ENCODE peak calls at places on chromosomes 16 and 17, in ten cellular contexts. One of them, this sample, is unnamed. For H3K4me1, the result is how much of the 10 kb centered on the place peaks cover.

GRCh38 chr17:49729074-49729473 is 21.3 kb upstream of the SLC35B1 start:
- DNase-seq in body of pancreas: no peak
- DNase-seq in lung: no peak
- DNase-seq in ovary: no peak
- DNase-seq in heart right ventricle: no peak
- DNase-seq in uterus: no peak
- DNase-seq in upper lobe of right lung: no peak
- DNase-seq in CD8-positive, alpha-beta T cell: no peak
- DNase-seq in esophagus muscularis mucosa: no peak
- DNase-seq in vagina: no peak
- DNase-seq in this sample: no peak

GRCh38 chr17:41452276-41452675 is 11.5 kb upstream of the KRT38 start:
- DNase-seq in body of pancreas: no peak
- DNase-seq in lung: no peak
- DNase-seq in ovary: no peak
- DNase-seq in heart right ventricle: no peak
- DNase-seq in uterus: no peak
- DNase-seq in upper lobe of right lung: no peak
- DNase-seq in CD8-positive, alpha-beta T cell: no peak
- DNase-seq in esophagus muscularis mucosa: no peak
- DNase-seq in vagina: no peak
- DNase-seq in this sample: no peak

GRCh38 chr17:72730091-72730490 is 362.4 kb downstream of the SLC39A11 start:
- DNase-seq in body of pancreas: no peak
- DNase-seq in lung: no peak
- DNase-seq in ovary: no peak
- DNase-seq in heart right ventricle: no peak
- DNase-seq in uterus: no peak
- DNase-seq in upper lobe of right lung: no peak
- DNase-seq in CD8-positive, alpha-beta T cell: no peak
- DNase-seq in esophagus muscularis mucosa: no peak
- DNase-seq in vagina: no peak
- DNase-seq in this sample: no peak

GRCh38 chr17:41127371-41127770 is 3.4 kb upstream of the KRTAP4-12 start:
- DNase-seq in body of pancreas: no peak
- DNase-seq in lung: no peak
- DNase-seq in ovary: no peak
- DNase-seq in heart right ventricle: no peak
- DNase-seq in uterus: no peak
- DNase-seq in upper lobe of right lung: no peak
- DNase-seq in CD8-positive, alpha-beta T cell: no peak
- DNase-seq in esophagus muscularis mucosa: no peak
- DNase-seq in vagina: no peak
- DNase-seq in this sample: no peak

GRCh38 chr17:14211778-14212177 is 24.9 kb downstream of the CDRT15 start:
- DNase-seq in body of pancreas: no peak
- DNase-seq in lung: no peak
- DNase-seq in ovary: no peak
- DNase-seq in heart right ventricle: no peak
- DNase-seq in uterus: no peak
- DNase-seq in upper lobe of right lung: peak
- DNase-seq in CD8-positive, alpha-beta T cell: peak
- DNase-seq in esophagus muscularis mucosa: peak
- DNase-seq in vagina: no peak
- DNase-seq in this sample: no peak

GRCh38 chr16:67537270-67537635 is 8.6 kb downstream of the RIPOR1 start:
- DNase-seq in body of pancreas: peak
- DNase-seq in lung: peak
- DNase-seq in ovary: peak
- DNase-seq in heart right ventricle: peak
- DNase-seq in uterus: peak
- DNase-seq in upper lobe of right lung: peak
- DNase-seq in CD8-positive, alpha-beta T cell: peak
- DNase-seq in esophagus muscularis mucosa: no peak
- DNase-seq in vagina: no peak
- DNase-seq in this sample: no peak

GRCh38 chr16:48911700-48912099 is 301.7 kb upstream of the N4BP1 start:
- DNase-seq in body of pancreas: no peak
- DNase-seq in lung: no peak
- DNase-seq in ovary: no peak
- DNase-seq in heart right ventricle: no peak
- DNase-seq in uterus: no peak
- DNase-seq in upper lobe of right lung: no peak
- DNase-seq in CD8-positive, alpha-beta T cell: no peak
- DNase-seq in esophagus muscularis mucosa: no peak
- DNase-seq in vagina: no peak
- DNase-seq in this sample: no peak

GRCh38 chr17:4648741-4649140 is 7.3 kb upstream of the ALOX15 start:
- DNase-seq in body of pancreas: no peak
- DNase-seq in lung: no peak
- DNase-seq in ovary: no peak
- DNase-seq in heart right ventricle: no peak
- DNase-seq in uterus: no peak
- DNase-seq in upper lobe of right lung: peak
- DNase-seq in CD8-positive, alpha-beta T cell: no peak
- DNase-seq in esophagus muscularis mucosa: no peak
- DNase-seq in vagina: no peak
- DNase-seq in this sample: no peak

GRCh38 chr17:193841-194806 is 12.7 kb upstream of the DOC2B start:
- DNase-seq in body of pancreas: peak
- DNase-seq in lung: no peak
- DNase-seq in ovary: no peak
- DNase-seq in heart right ventricle: no peak
- DNase-seq in uterus: no peak
- DNase-seq in upper lobe of right lung: no peak
- DNase-seq in CD8-positive, alpha-beta T cell: no peak
- DNase-seq in esophagus muscularis mucosa: no peak
- DNase-seq in vagina: no peak
- DNase-seq in this sample: no peak

GRCh38 chr17:37813753-37814152 is 68.9 kb upstream of the HNF1B start:
- DNase-seq in body of pancreas: no peak
- DNase-seq in lung: no peak
- DNase-seq in ovary: no peak
- DNase-seq in heart right ventricle: no peak
- DNase-seq in uterus: no peak
- DNase-seq in upper lobe of right lung: no peak
- DNase-seq in CD8-positive, alpha-beta T cell: no peak
- DNase-seq in esophagus muscularis mucosa: no peak
- DNase-seq in vagina: no peak
- DNase-seq in this sample: no peak

GRCh38 chr16:71205482-71206131 is 24.9 kb downstream of the HYDIN start:
- DNase-seq in body of pancreas: peak
- DNase-seq in lung: no peak
- DNase-seq in ovary: no peak
- DNase-seq in heart right ventricle: peak
- DNase-seq in uterus: no peak
- DNase-seq in upper lobe of right lung: peak
- DNase-seq in CD8-positive, alpha-beta T cell: no peak
- DNase-seq in esophagus muscularis mucosa: no peak
- DNase-seq in vagina: no peak
- DNase-seq in this sample: no peak

GRCh38 chr17:37512442-37513070 is 22.9 kb downstream of the DUSP14 start:
- DNase-seq in body of pancreas: no peak
- DNase-seq in lung: no peak
- DNase-seq in ovary: no peak
- DNase-seq in heart right ventricle: no peak
- DNase-seq in uterus: no peak
- DNase-seq in upper lobe of right lung: no peak
- DNase-seq in CD8-positive, alpha-beta T cell: no peak
- DNase-seq in esophagus muscularis mucosa: no peak
- DNase-seq in vagina: no peak
- DNase-seq in this sample: no peak

GRCh38 chr17:72187544-72187943 is 66.7 kb downstream of the SOX9 start:
- DNase-seq in body of pancreas: peak
- DNase-seq in lung: no peak
- DNase-seq in ovary: no peak
- DNase-seq in heart right ventricle: peak
- DNase-seq in uterus: no peak
- DNase-seq in upper lobe of right lung: no peak
- DNase-seq in CD8-positive, alpha-beta T cell: no peak
- DNase-seq in esophagus muscularis mucosa: no peak
- DNase-seq in vagina: no peak
- DNase-seq in this sample: no peak

GRCh38 chr16:12881771-12882170 is 19.6 kb upstream of the SHISA9 start:
- DNase-seq in body of pancreas: no peak
- DNase-seq in lung: no peak
- DNase-seq in ovary: no peak
- DNase-seq in heart right ventricle: no peak
- DNase-seq in uterus: no peak
- DNase-seq in upper lobe of right lung: no peak
- DNase-seq in CD8-positive, alpha-beta T cell: no peak
- DNase-seq in esophagus muscularis mucosa: no peak
- DNase-seq in vagina: no peak
- DNase-seq in this sample: no peak
- H3K4me3 ChIP-seq in body of pancreas: no peak
- H3K4me3 ChIP-seq in lung: no peak
- H3K4me3 ChIP-seq in ovary: no peak
- H3K4me3 ChIP-seq in heart right ventricle: no peak
- H3K4me3 ChIP-seq in uterus: no peak
- H3K4me3 ChIP-seq in upper lobe of right lung: no peak
- H3K4me3 ChIP-seq in CD8-positive, alpha-beta T cell: no peak
- H3K4me3 ChIP-seq in esophagus muscularis mucosa: no peak
- H3K4me3 ChIP-seq in vagina: no peak
- H3K4me3 ChIP-seq in this sample: no peak

GRCh38 chr16:3026609-3027487 is 3.0 kb downstream of the THOC6 start:
- DNase-seq in body of pancreas: no peak
- DNase-seq in lung: no peak
- DNase-seq in ovary: peak
- DNase-seq in heart right ventricle: no peak
- DNase-seq in uterus: no peak
- DNase-seq in upper lobe of right lung: no peak
- DNase-seq in CD8-positive, alpha-beta T cell: no peak
- DNase-seq in esophagus muscularis mucosa: no peak
- DNase-seq in vagina: no peak
- DNase-seq in this sample: no peak

GRCh38 chr16:3026003-3026378 is 2.2 kb downstream of the THOC6 start:
- DNase-seq in body of pancreas: no peak
- DNase-seq in lung: no peak
- DNase-seq in ovary: no peak
- DNase-seq in heart right ventricle: no peak
- DNase-seq in uterus: no peak
- DNase-seq in upper lobe of right lung: no peak
- DNase-seq in CD8-positive, alpha-beta T cell: no peak
- DNase-seq in esophagus muscularis mucosa: no peak
- DNase-seq in vagina: no peak
- DNase-seq in this sample: no peak

GRCh38 chr16:3023415-3023668 is 400 bp downstream of the HCFC1R1 start:
- DNase-seq in body of pancreas: peak
- DNase-seq in lung: no peak
- DNase-seq in ovary: peak
- DNase-seq in heart right ventricle: peak
- DNase-seq in uterus: peak
- DNase-seq in upper lobe of right lung: no peak
- DNase-seq in CD8-positive, alpha-beta T cell: no peak
- DNase-seq in esophagus muscularis mucosa: no peak
- DNase-seq in vagina: no peak
- DNase-seq in this sample: no peak

GRCh38 chr16:3023669-3024478 is at the start of the genes HCFC1R1 and THOC6:
- DNase-seq in body of pancreas: peak
- DNase-seq in lung: peak
- DNase-seq in ovary: peak
- DNase-seq in heart right ventricle: peak
- DNase-seq in uterus: peak
- DNase-seq in upper lobe of right lung: peak
- DNase-seq in CD8-positive, alpha-beta T cell: peak
- DNase-seq in esophagus muscularis mucosa: peak
- DNase-seq in vagina: no peak
- DNase-seq in this sample: peak

DNA sequence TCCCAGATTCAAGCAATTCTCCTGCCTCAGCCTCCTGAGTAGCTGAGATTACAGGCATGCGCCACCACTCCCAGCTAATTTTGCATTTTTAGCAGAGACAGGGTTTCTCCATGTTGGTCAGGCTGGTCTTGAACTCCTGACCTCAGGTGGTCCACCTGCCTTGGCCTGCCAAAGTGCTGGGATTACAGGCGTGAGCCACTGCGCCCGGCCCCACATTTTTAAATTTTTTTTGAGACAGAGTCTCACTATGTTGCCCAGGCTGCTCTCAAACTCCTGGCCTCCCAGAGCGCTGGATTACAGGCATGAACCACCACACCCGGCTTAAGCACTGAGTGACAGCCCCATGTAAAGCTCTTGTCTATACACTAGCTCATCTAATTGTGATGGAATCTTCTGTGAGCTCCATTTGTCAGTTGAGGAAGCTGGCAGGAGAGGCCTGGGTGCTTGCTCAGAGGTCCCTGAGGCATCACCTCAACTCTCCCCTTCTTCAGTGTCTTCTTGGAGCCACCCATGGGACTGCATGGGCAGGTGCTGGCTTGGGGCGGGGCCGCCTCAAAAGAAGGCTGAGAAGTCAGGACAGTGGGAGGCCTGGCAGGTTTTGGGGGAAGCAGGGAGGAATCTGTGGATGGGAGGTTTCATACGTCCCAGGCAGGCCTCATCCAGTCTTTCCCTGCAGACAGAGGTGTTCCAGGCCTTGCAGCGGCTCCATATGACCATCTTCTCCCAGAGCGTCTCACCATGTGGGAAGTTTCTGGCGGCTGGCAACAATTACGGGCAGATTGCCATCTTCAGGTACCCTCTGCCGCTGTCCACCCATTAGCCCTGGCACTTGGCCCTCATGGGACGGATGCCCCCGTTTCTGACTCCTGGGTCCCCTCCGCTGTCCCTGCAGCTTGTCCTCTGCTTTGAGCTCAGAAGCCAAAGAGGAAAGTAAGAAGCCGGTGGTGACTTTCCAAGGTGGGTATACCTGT is 1.5 kb downstream of the THOC6 start:
- DNase-seq in body of pancreas: no peak
- DNase-seq in lung: no peak
- DNase-seq in ovary: peak
- DNase-seq in heart right ventricle: no peak
- DNase-seq in uterus: no peak
- DNase-seq in upper lobe of right lung: no peak
- DNase-seq in CD8-positive, alpha-beta T cell: no peak
- DNase-seq in esophagus muscularis mucosa: no peak
- DNase-seq in vagina: no peak
- DNase-seq in this sample: no peak
- H3K4me1 ChIP-seq in body of pancreas: half or more
- H3K4me1 ChIP-seq in lung: under half
- H3K4me1 ChIP-seq in ovary: under half
- H3K4me1 ChIP-seq in heart right ventricle: half or more
- H3K4me1 ChIP-seq in uterus: under half
- H3K4me1 ChIP-seq in upper lobe of right lung: under half
- H3K4me1 ChIP-seq in CD8-positive, alpha-beta T cell: half or more
- H3K4me1 ChIP-seq in esophagus muscularis mucosa: half or more
- H3K4me1 ChIP-seq in vagina: half or more
- H3K4me1 ChIP-seq in this sample: half or more

GRCh38 chr16:51441331-51441730 is 290.3 kb upstream of the SALL1 start:
- DNase-seq in body of pancreas: no peak
- DNase-seq in lung: no peak
- DNase-seq in ovary: no peak
- DNase-seq in heart right ventricle: no peak
- DNase-seq in uterus: no peak
- DNase-seq in upper lobe of right lung: no peak
- DNase-seq in CD8-positive, alpha-beta T cell: no peak
- DNase-seq in esophagus muscularis mucosa: no peak
- DNase-seq in vagina: no peak
- DNase-seq in this sample: no peak
- H3K27ac ChIP-seq in body of pancreas: no peak
- H3K27ac ChIP-seq in lung: no peak
- H3K27ac ChIP-seq in ovary: no peak
- H3K27ac ChIP-seq in heart right ventricle: no peak
- H3K27ac ChIP-seq in uterus: no peak
- H3K27ac ChIP-seq in upper lobe of right lung: no peak
- H3K27ac ChIP-seq in CD8-positive, alpha-beta T cell: no peak
- H3K27ac ChIP-seq in esophagus muscularis mucosa: no peak
- H3K27ac ChIP-seq in vagina: peak
- H3K27ac ChIP-seq in this sample: no peak

GRCh38 chr17:48544356-48545021 is 420 bp downstream of the HOXB2 start:
- DNase-seq in body of pancreas: peak
- DNase-seq in lung: peak
- DNase-seq in ovary: peak
- DNase-seq in heart right ventricle: peak
- DNase-seq in uterus: peak
- DNase-seq in upper lobe of right lung: peak
- DNase-seq in CD8-positive, alpha-beta T cell: peak
- DNase-seq in esophagus muscularis mucosa: peak
- DNase-seq in vagina: no peak
- DNase-seq in this sample: peak
- H3K4me3 ChIP-seq in body of pancreas: no peak
- H3K4me3 ChIP-seq in lung: peak
- H3K4me3 ChIP-seq in ovary: peak
- H3K4me3 ChIP-seq in heart right ventricle: peak
- H3K4me3 ChIP-seq in uterus: peak
- H3K4me3 ChIP-seq in upper lobe of right lung: peak
- H3K4me3 ChIP-seq in CD8-positive, alpha-beta T cell: peak
- H3K4me3 ChIP-seq in esophagus muscularis mucosa: peak
- H3K4me3 ChIP-seq in vagina: peak
- H3K4me3 ChIP-seq in this sample: peak

This sample was measured in naive thymus-derived CD4-positive, alpha-beta T cell.